ENCODE peak calls at places on chromosome 11, in six cellular contexts. Q is OCI-LY7, L is A673, N is A549, Z is testis, D is AG04450. A is an unnamed sample.

GRCh38 chr11:56842829-56843794 is 94.6 kb upstream of the OR9G4 start:
- DNase-seq in Q (no peak), L (no peak), N (peak), Z (no peak), D (no peak), A (no peak)

GRCh38 chr11:95016133-95016532 is 8.9 kb upstream of the KDM4E start:
- DNase-seq in Q (no peak), L (no peak), N (no peak), Z (no peak), D (no peak), A (no peak)

GRCh38 chr11:70841264-70841663 is 411.1 kb downstream of the SHANK2 start:
- DNase-seq in Q (no peak), L (no peak), N (no peak), Z (no peak), D (no peak), A (no peak)

GRCh38 chr11:65429724-65430405 is 7.3 kb downstream of the NEAT1 start:
- DNase-seq in Q (peak), L (no peak), N (peak), Z (peak), D (no peak), A (peak)

GRCh38 chr11:61000426-61000825 is 28.9 kb downstream of the CD6 start:
- DNase-seq in Q (no peak), L (no peak), N (no peak), Z (no peak), D (no peak), A (no peak)

GRCh38 chr11:62456630-62457029 is 37.8 kb downstream of the SCGB1A1 start:
- DNase-seq in Q (no peak), L (no peak), N (no peak), Z (no peak), D (no peak), A (no peak)

GRCh38 chr11:102446606-102447005 is 6.0 kb downstream of the TMEM123 start:
- DNase-seq in Q (no peak), L (no peak), N (peak), Z (no peak), D (no peak), A (no peak)

GRCh38 chr11:113570906-113571305 is 95.7 kb upstream of the DRD2 start:
- DNase-seq in Q (no peak), L (no peak), N (no peak), Z (no peak), D (no peak), A (no peak)

GRCh38 chr11:68313574-68314202 is 1.3 kb downstream of the LRP5 start:
- DNase-seq in Q (no peak), L (peak), N (peak), Z (no peak), D (no peak), A (no peak)

GRCh38 chr11:8097062-8097814 is 16.2 kb downstream of the TUB start:
- DNase-seq in Q (no peak), L (no peak), N (no peak), Z (peak), D (no peak), A (no peak)

GRCh38 chr11:113311536-113311935 is 2.8 kb upstream of the TTC12 start:
- DNase-seq in Q (no peak), L (no peak), N (no peak), Z (no peak), D (no peak), A (no peak)

GRCh38 chr11:1361882-1362281 is 27.9 kb upstream of the BRSK2 start:
- DNase-seq in Q (no peak), L (no peak), N (no peak), Z (no peak), D (no peak), A (no peak)

GRCh38 chr11:60307507-60308195 is 19.4 kb upstream of the MS4A6E start:
- DNase-seq in Q (no peak), L (no peak), N (no peak), Z (no peak), D (no peak), A (no peak)

GRCh38 chr11:129143335-129143734 is 48.8 kb downstream of the ARHGAP32 start:
- DNase-seq in Q (no peak), L (peak), N (peak), Z (peak), D (peak), A (peak)

GRCh38 chr11:71252434-71252781 is at the start of gene SHANK2:
- DNase-seq in Q (no peak), L (no peak), N (no peak), Z (no peak), D (no peak), A (peak)

GRCh38 chr11:12042215-12042676 is 33.8 kb upstream of the DKK3 start:
- DNase-seq in Q (no peak), L (peak), N (peak), Z (no peak), D (peak), A (no peak)

GRCh38 chr11:9438611-9439010 is 22.2 kb upstream of the ZNF143 start:
- DNase-seq in Q (no peak), L (no peak), N (no peak), Z (no peak), D (no peak), A (no peak)

GRCh38 chr11:40797981-40798380 is 661.5 kb downstream of the LRRC4C start:
- DNase-seq in Q (no peak), L (no peak), N (no peak), Z (no peak), D (no peak), A (no peak)

GRCh38 chr11:117795726-117796455 is 1.1 kb downstream of the DSCAML1 start:
- DNase-seq in Q (no peak), L (no peak), N (no peak), Z (no peak), D (no peak), A (no peak)

GRCh38 chr11:109819410-109819809 is 273.8 kb upstream of the ZC3H12C start:
- DNase-seq in Q (no peak), L (no peak), N (no peak), Z (no peak), D (no peak), A (no peak)

GRCh38 chr11:77868744-77869143 is 47.8 kb downstream of the AAMDC start:
- DNase-seq in Q (no peak), L (no peak), N (no peak), Z (no peak), D (no peak), A (no peak)

GRCh38 chr11:109984634-109985289 is 108.4 kb upstream of the ZC3H12C start:
- DNase-seq in Q (peak), L (no peak), N (no peak), Z (no peak), D (no peak), A (no peak)

GRCh38 chr11:10658621-10659338 is 34.8 kb downstream of the IRAG1 start:
- DNase-seq in Q (no peak), L (no peak), N (no peak), Z (no peak), D (no peak), A (no peak)

GRCh38 chr11:59968395-59968783 is 4.6 kb downstream of the OOSP4A start:
- DNase-seq in Q (no peak), L (no peak), N (no peak), Z (no peak), D (no peak), A (no peak)

GRCh38 chr11:6315811-6316425 is 4.4 kb downstream of the CAVIN3 start:
- DNase-seq in Q (peak), L (peak), N (peak), Z (peak), D (no peak), A (peak)

GRCh38 chr11:114610984-114611944 is 15.7 kb upstream of the NXPE4 start:
- DNase-seq in Q (no peak), L (no peak), N (peak), Z (no peak), D (no peak), A (no peak)

GRCh38 chr11:121525376-121525775 is 72.6 kb upstream of the SORL1-AS1 start:
- DNase-seq in Q (no peak), L (no peak), N (no peak), Z (no peak), D (no peak), A (no peak)

GRCh38 chr11:77203901-77204755 is 76.1 kb downstream of the MYO7A start:
- DNase-seq in Q (no peak), L (no peak), N (no peak), Z (peak), D (no peak), A (peak)

GRCh38 chr11:94974178-94974577 is 669 bp downstream of the KDM4D start:
- DNase-seq in Q (no peak), L (peak), N (no peak), Z (no peak), D (no peak), A (no peak)

GRCh38 chr11:83659466-83659865 is 373.3 kb upstream of the CCDC90B start:
- DNase-seq in Q (no peak), L (no peak), N (no peak), Z (no peak), D (no peak), A (no peak)

GRCh38 chr11:29255401-29255800 is 761.4 kb downstream of the KCNA4 start:
- DNase-seq in Q (peak), L (no peak), N (no peak), Z (no peak), D (no peak), A (no peak)

GRCh38 chr11:93054279-93054678 is 84.8 kb downstream of the MTNR1B start:
- DNase-seq in Q (no peak), L (no peak), N (peak), Z (no peak), D (no peak), A (no peak)

DNA sequence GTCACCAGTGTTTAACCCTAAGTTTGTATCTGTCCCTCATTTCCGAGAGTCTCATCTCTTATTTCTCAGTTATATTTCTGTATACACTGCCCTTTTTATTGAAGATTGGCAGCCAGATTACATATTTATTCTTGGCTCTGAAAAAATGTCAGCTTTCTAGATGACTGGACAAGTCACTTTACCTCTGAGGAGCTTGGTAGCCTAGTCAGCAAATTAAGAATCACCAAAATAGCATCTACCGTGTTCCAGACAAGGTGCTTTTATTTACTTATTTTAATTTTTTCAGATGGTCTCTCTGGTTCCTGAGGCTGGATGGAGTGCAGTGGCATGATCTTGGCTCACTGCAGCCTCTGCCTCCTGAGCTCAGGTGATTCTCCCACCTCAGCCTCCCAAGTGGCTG is 5.6 kb upstream of the RBM4 start:
- DNase-seq in Q (no peak), L (no peak), N (no peak), Z (no peak), D (no peak), A (no peak)
- TF ChIP-seq CTCF in Q (no peak), L (no peak), N (no peak), Z (no peak), D (no peak), A (no peak)

DNA sequence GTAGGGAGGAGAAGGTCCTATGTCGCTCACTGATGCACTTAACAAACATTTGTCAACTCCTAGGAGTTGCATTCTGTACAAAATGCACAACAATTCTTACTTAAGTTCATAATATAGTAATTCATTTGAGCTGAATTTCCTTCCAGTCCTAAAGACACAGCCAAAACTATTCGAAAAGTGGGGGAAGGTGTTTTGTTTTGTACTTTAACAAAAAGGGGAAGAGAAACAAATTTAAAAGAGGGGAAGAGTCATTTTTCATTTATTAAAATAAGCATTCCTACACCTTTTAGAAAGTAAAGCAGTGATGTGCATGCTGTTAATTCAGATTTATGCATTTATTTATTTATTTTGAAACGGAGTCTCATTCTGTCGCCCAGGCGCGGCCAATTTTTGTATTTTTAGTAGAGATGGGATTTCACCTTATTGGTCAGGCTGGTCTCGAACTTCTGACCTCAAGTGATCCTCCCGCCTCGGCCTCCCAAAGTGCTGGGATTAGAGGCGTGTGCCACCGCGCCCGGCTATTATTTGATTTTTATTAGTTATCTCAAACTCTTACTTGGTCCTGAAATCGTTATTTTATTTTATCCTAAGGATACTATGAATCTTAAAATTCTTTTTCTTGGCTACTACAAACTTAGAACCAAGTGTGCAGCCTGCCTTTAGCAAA is 1.1 kb upstream of the FANCF start:
- DNase-seq in Q (peak), L (no peak), N (no peak), Z (no peak), D (no peak), A (no peak)
- H3K4me3 ChIP-seq in Q (peak), L (peak), N (no peak), Z (no peak), D (no peak), A (peak)

GRCh38 chr11:45803981-45804805 is 756 bp upstream of the SLC35C1 start:
- DNase-seq in Q (peak), L (peak), N (peak), Z (peak), D (no peak), A (peak)

GRCh38 chr11:45805305-45806071 is 539 bp downstream of the SLC35C1 start:
- DNase-seq in Q (no peak), L (peak), N (peak), Z (peak), D (no peak), A (peak)

GRCh38 chr11:45802531-45803317 is 2.2 kb upstream of the SLC35C1 start:
- DNase-seq in Q (no peak), L (no peak), N (no peak), Z (no peak), D (no peak), A (no peak)

GRCh38 chr11:45806072-45806933 is 1.4 kb downstream of the SLC35C1 start:
- DNase-seq in Q (no peak), L (no peak), N (no peak), Z (no peak), D (no peak), A (no peak)

GRCh38 chr11:45804806-45805304 is at the start of gene SLC35C1:
- DNase-seq in Q (peak), L (peak), N (peak), Z (peak), D (peak), A (peak)
- TF ChIP-seq CTCF in Q (no peak), L (no peak), N (no peak), Z (peak), D (peak), A (peak)

DNA sequence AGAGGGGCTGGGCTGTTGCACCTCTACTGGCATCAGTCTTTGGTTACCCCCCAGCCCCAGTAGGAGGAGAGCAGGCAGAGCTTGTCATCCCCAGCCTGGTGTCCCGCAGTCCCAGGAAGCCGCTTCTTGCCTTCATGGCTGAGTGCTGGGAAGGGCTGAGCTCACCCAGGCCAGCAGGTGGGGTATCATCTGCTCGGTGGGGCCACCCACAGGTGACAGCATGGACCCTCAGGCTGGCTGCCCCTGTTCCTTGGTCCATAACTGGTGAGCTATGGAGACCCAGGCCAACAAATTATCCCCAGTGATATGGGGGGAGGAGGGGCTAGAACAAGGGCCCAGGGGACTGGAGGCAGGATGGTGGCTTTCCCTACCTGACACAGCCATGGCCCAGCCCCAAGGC is 6.5 kb upstream of the RHOD start:
- DNase-seq in Q (no peak), L (no peak), N (no peak), Z (no peak), D (no peak), A (no peak)
- H3K4me3 ChIP-seq in Q (no peak), L (no peak), N (no peak), Z (no peak), D (no peak), A (no peak)

GRCh38 chr11:25432376-25432775 is 899.6 kb upstream of the ANO3 start:
- DNase-seq in Q (no peak), L (no peak), N (no peak), Z (no peak), D (no peak), A (no peak)
- TF ChIP-seq CTCF in Q (no peak), L (no peak), N (no peak), Z (no peak), D (no peak), A (no peak)

GRCh38 chr11:69707156-69707555 is 3.3 kb upstream of the FGF19 start:
- DNase-seq in Q (peak), L (peak), N (no peak), Z (no peak), D (no peak), A (no peak)
- H3K4me3 ChIP-seq in Q (peak), L (peak), N (no peak), Z (no peak), D (no peak), A (no peak)

GRCh38 chr11:44246726-44247125 is 63.2 kb downstream of the ALX4 start:
- DNase-seq in Q (no peak), L (peak), N (no peak), Z (no peak), D (no peak), A (no peak)
- TF ChIP-seq CTCF in Q (no peak), L (no peak), N (no peak), Z (no peak), D (no peak), A (no peak)

GRCh38 chr11:64305691-64306562 is 603 bp downstream of the ESRRA start:
- DNase-seq in Q (peak), L (peak), N (peak), Z (peak), D (no peak), A (peak)
- H3K4me3 ChIP-seq in Q (peak), L (peak), N (peak), Z (peak), D (peak), A (peak)

DNA sequence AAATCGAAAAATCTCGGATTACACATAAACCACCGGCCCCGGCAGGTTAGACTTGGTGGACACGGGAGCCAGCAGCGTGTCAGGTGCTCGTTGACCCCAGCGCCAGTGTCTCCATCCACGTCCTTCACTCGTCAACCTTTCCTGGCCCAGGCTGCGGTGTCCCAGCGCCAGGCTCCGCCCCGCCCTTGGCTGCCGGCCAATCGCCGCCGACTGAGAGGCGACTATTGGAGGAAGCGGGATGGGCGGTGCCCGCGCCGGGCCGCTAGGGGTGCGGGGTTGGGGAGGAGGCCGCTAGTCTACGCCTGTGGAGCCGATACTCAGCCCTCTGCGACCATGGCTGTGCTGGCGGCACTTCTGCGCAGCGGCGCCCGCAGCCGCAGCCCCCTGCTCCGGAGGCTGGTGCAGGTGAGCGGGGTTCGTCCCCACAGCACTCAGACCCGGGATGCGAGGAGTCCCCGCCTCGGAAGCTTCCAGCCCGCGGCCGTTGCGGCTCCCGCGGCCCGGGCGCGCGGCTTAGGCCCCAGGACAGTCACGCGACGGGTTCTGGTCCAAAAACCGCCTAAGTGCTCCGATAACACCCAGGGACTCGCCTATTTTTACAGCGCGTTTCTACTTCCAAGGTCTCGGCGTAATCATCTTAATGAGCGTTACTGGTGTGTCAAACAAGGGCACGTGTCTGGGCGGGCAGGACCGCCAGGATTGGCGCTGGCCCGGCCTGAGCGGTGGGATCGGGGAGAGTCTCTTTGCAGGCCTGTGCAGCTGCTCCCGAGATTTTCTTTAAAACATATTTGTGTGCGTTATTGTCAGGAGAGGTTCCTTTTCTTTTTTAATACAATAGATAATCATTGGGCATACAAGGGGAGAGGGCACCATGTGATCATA is at the start of gene ACAT1:
- DNase-seq in Q (peak), L (peak), N (peak), Z (peak), D (peak), A (peak)
- TF ChIP-seq CTCF in Q (no peak), L (no peak), N (no peak), Z (peak), D (peak), A (peak)